ENCODE peak calls at places on chromosomes 5 and 9, in ten cellular contexts. M is SK-N-SH, X is mammary epithelial cell, K is GM12878, T is H9, R is neuronal stem cell, U is IMR-90, S is K562, W is GM23338, A is HCT116. N is an unnamed sample.

GRCh38 chr9:18255747-18256146 is 218.2 kb upstream of the ADAMTSL1 start:
- DNase-seq in U (no peak), T (no peak), X (no peak), A (no peak), W (no peak), M (peak; percentile 6), K (no peak), S (no peak), R (no peak), N (no peak)

GRCh38 chr9:91782711-91783214 is 167.3 kb downstream of the ROR2 start:
- DNase-seq in A (no peak), S (no peak), M (no peak), W (no peak), R (no peak), X (no peak), U (no peak), T (no peak), K (no peak), N (no peak)

GRCh38 chr9:135692410-135692809 is 6.9 kb downstream of the SOHLH1 start:
- DNase-seq in S (peak; percentile 24), M (no peak), A (no peak), U (peak; percentile 8), K (no peak), R (no peak), T (no peak), X (peak; percentile 57), W (no peak), N (no peak)

GRCh38 chr5:109062669-109063068 is 315.0 kb downstream of the FER start:
- DNase-seq in W (no peak), M (no peak), U (no peak), A (no peak), R (no peak), X (no peak), S (no peak), T (no peak), K (no peak), N (no peak)

GRCh38 chr5:93595420-93596136 is 12.6 kb downstream of the NR2F1 start:
- DNase-seq in X (no peak), U (no peak), S (no peak), A (no peak), R (no peak), M (no peak), W (peak; percentile 43), T (peak; percentile 33), K (no peak), N (no peak)

GRCh38 chr5:59109383-59109782 is 526.5 kb downstream of the RAB3C start:
- DNase-seq in U (no peak), W (no peak), K (no peak), S (no peak), R (no peak), A (no peak), T (no peak), M (no peak), X (no peak), N (no peak)

GRCh38 chr5:132180134-132180745 is 47.4 kb downstream of the P4HA2 start:
- DNase-seq in X (peak; percentile 63), T (no peak), U (peak; percentile 74), K (no peak), M (peak; percentile 69), R (peak; percentile 23), A (peak; percentile 47), W (peak; percentile 81), S (peak; percentile 87), N (peak; percentile 75)

GRCh38 chr9:129161534-129161837 is 16.6 kb downstream of the IER5L start:
- DNase-seq in T (no peak), W (no peak), K (no peak), X (no peak), A (no peak), M (no peak), R (no peak), U (no peak), S (peak; percentile 49), N (no peak)

GRCh38 chr5:67267522-67268232 is 71.1 kb upstream of the CD180 start:
- DNase-seq in A (no peak), R (no peak), U (no peak), W (no peak), K (no peak), X (no peak), S (no peak), M (peak; percentile 14), T (no peak), N (no peak)

GRCh38 chr9:1057910-1058309 is 7.8 kb downstream of the DMRT2 start:
- DNase-seq in W (no peak), R (no peak), A (no peak), X (no peak), U (no peak), S (no peak), T (no peak), M (no peak), K (no peak), N (no peak)

GRCh38 chr5:132436936-132437335 is 53.6 kb downstream of the IRF1 start:
- DNase-seq in S (no peak), R (no peak), X (no peak), K (no peak), M (no peak), T (no peak), W (no peak), A (no peak), U (no peak), N (no peak)

GRCh38 chr9:113299800-113300292 is 3.3 kb downstream of the RNF183 start:
- DNase-seq in R (no peak), U (no peak), S (peak; percentile 80), M (no peak), A (no peak), W (no peak), T (no peak), K (no peak), X (no peak), N (no peak)

GRCh38 chr5:159459951-159460538 is 129.8 kb upstream of the IL12B start:
- DNase-seq in T (no peak), X (peak; percentile 21), M (no peak), S (no peak), A (no peak), R (no peak), W (no peak), U (peak; percentile 40), K (no peak), N (no peak)

GRCh38 chr9:92064711-92065110 is 50.5 kb downstream of the SPTLC1 start:
- DNase-seq in R (no peak), X (peak; percentile 44), M (no peak), K (no peak), U (peak; percentile 73), S (no peak), T (no peak), W (no peak), A (no peak), N (no peak)

GRCh38 chr5:157063776-157064430 is 5.0 kb upstream of the HAVCR1 start:
- DNase-seq in W (no peak), S (no peak), K (no peak), U (no peak), M (no peak), A (no peak), T (no peak), X (no peak), R (no peak), N (no peak)

GRCh38 chr5:60102961-60103683 is 209.6 kb upstream of the PDE4D start:
- DNase-seq in S (no peak), T (no peak), M (no peak), A (no peak), W (no peak), R (no peak), X (peak; percentile 26), K (no peak), U (no peak), N (no peak)

GRCh38 chr9:110886832-110887231 is 151.4 kb downstream of the LPAR1 start:
- DNase-seq in X (peak; percentile 23), A (no peak), M (no peak), T (no peak), S (no peak), K (no peak), W (no peak), R (no peak), U (peak; percentile 71), N (no peak)

GRCh38 chr9:126373241-126373640 is 46.6 kb downstream of the MVB12B start:
- DNase-seq in A (no peak), X (peak; percentile 69), T (no peak), K (no peak), S (no peak), U (peak; percentile 53), W (no peak), M (no peak), R (no peak), N (no peak)

GRCh38 chr5:75567710-75568109 is 43.5 kb upstream of the ANKDD1B start:
- DNase-seq in S (peak; percentile 74), U (peak; percentile 64), K (peak; percentile 48), M (no peak), A (peak; percentile 19), R (no peak), X (peak; percentile 25), T (no peak), W (no peak), N (no peak)

GRCh38 chr9:89457376-89457855 is 40.5 kb downstream of the SEMA4D start:
- DNase-seq in R (no peak), A (no peak), W (no peak), K (no peak), U (no peak), S (no peak), X (no peak), T (no peak), M (no peak), N (no peak)

GRCh38 chr9:3810231-3810630 is 284.4 kb upstream of the RFX3 start:
- DNase-seq in U (no peak), T (no peak), W (no peak), S (no peak), K (no peak), M (no peak), X (no peak), A (no peak), R (no peak), N (no peak)

GRCh38 chr5:78758169-78758839 is 109.7 kb upstream of the LHFPL2 start:
- DNase-seq in A (no peak), K (peak; percentile 95), R (no peak), W (no peak), S (no peak), T (no peak), U (peak; percentile 84), M (no peak), X (no peak), N (peak; percentile 60)
- H2AFZ ChIP-seq in A (no peak overlapping the region), K (peak overlapping the region; percentile 47), R (no peak overlapping the region), W (no peak overlapping the region), S (no peak overlapping the region), T (no peak overlapping the region), U (no peak overlapping the region), M (no peak overlapping the region), X (no peak overlapping the region), N (peak overlapping the region; percentile 95)

GRCh38 chr9:82202808-82203207 is 214.2 kb downstream of the SPATA31D1 start:
- DNase-seq in A (no peak), T (no peak), K (no peak), X (peak; percentile 81), S (no peak), M (no peak), U (peak; percentile 81), R (no peak), W (no peak), N (no peak)
- H3K4me2 ChIP-seq in A (no peak overlapping the region), T (no peak overlapping the region), K (no peak overlapping the region), X (peak overlapping the region; percentile 15), S (no peak overlapping the region), M (no peak overlapping the region), U (no peak overlapping the region), R (no peak overlapping the region), W (no peak overlapping the region), N (no peak overlapping the region)

GRCh38 chr5:142796492-142797109 is 26.4 kb downstream of the ARHGAP26 start:
- DNase-seq in S (no peak), W (no peak), X (no peak), T (no peak), U (no peak), M (no peak), A (no peak), K (no peak), R (no peak), N (no peak)
- H3K27ac ChIP-seq in S (no peak overlapping the region), W (no peak overlapping the region), X (no peak overlapping the region), T (no peak overlapping the region), U (no peak overlapping the region), M (no peak overlapping the region), A (no peak overlapping the region), K (no peak overlapping the region), R (no peak overlapping the region), N (no peak overlapping the region)

GRCh38 chr5:150434502-150434901 is 15.0 kb downstream of the RPS14 start:
- DNase-seq in M (no peak), X (peak; percentile 93), W (no peak), K (no peak), T (no peak), R (no peak), S (no peak), U (peak; percentile 98), A (no peak), N (no peak)
- H2AFZ ChIP-seq in M (no peak overlapping the region), X (no peak overlapping the region), W (no peak overlapping the region), K (no peak overlapping the region), T (no peak overlapping the region), R (no peak overlapping the region), S (no peak overlapping the region), U (no peak overlapping the region), A (no peak overlapping the region), N (no peak overlapping the region)

N was measured in OCI-LY7.